ENCODE peak calls at places on chromosomes 5 and 9, in four cellular contexts. K is ovary, G is ACHN, U is DMS153. A is an unnamed sample.

GRCh38 chr9:122800066-122801060 is at the start of gene OR1K1:
- DNase-seq in K (no peak), G (no peak), U (no peak), A (no peak)

GRCh38 chr5:124740991-124741583 is 5.4 kb downstream of the ZNF608 start:
- DNase-seq in K (no peak), G (peak; percentile 21), U (peak; percentile 21), A (no peak)

GRCh38 chr5:106121972-106122605 is 1548.6 kb downstream of the EFNA5 start:
- DNase-seq in K (no peak), G (no peak), U (no peak), A (no peak)

GRCh38 chr9:78326564-78326963 is 29.6 kb downstream of the PSAT1 start:
- DNase-seq in K (no peak), G (no peak), U (no peak), A (no peak)

GRCh38 chr5:123807177-123807900 is 295.4 kb downstream of the CSNK1G3 start:
- DNase-seq in K (no peak), G (no peak), U (no peak), A (no peak)

GRCh38 chr5:14128079-14128478 is 15.1 kb upstream of the TRIO start:
- DNase-seq in K (no peak), G (no peak), U (no peak), A (no peak)

GRCh38 chr5:66174338-66174737 is 30.2 kb downstream of the SREK1 start:
- DNase-seq in K (no peak), G (peak; percentile 32), U (no peak), A (peak; percentile 2)

GRCh38 chr5:5078009-5078897 is 61.9 kb upstream of the ADAMTS16 start:
- DNase-seq in K (no peak), G (no peak), U (no peak), A (no peak)

GRCh38 chr9:84990850-84991505 is 321.4 kb downstream of the NTRK2 start:
- DNase-seq in K (no peak), G (no peak), U (no peak), A (no peak)

GRCh38 chr9:123165813-123166212 is 102.6 kb downstream of the STRBP start:
- DNase-seq in K (no peak), G (no peak), U (no peak), A (no peak)

A was measured in kidney epithelial cell.